ENCODE peak calls at places on chromosomes 16 and 17, in eight cellular contexts. P is endodermal cell, L is lower lobe of right lung, M is upper lobe of right lung, U is Caco-2, I is thoracic aorta, F is foreskin fibroblast, H is breast epithelium. D is an unnamed sample.

GRCh38 chr17:76179496-76180467 is 38.7 kb upstream of the FOXJ1 start:
- DNase-seq in P (no peak), L (no peak), M (no peak), U (no peak), I (no peak), F (peak; percentile 52), H (no peak), D (peak; percentile 31)

GRCh38 chr16:85681255-85681654 is 7.5 kb downstream of the GINS2 start:
- DNase-seq in P (no peak), L (peak; percentile 30), M (no peak), U (no peak), I (no peak), F (no peak), H (no peak), D (no peak)

GRCh38 chr17:63358111-63358839 is 87.8 kb downstream of the CYB561 start:
- DNase-seq in P (no peak), L (no peak), M (no peak), U (no peak), I (no peak), F (peak; percentile 92), H (no peak), D (peak; percentile 47)

GRCh38 chr17:6045621-6046357 is 24.4 kb upstream of the WSCD1 start:
- DNase-seq in P (no peak), L (no peak), M (no peak), U (no peak), I (no peak), F (peak; percentile 24), H (no peak), D (no peak)

GRCh38 chr17:40364121-40364861 is at the start of gene GJD3:
- DNase-seq in P (peak; percentile 85), L (no peak), M (peak; percentile 66), U (peak; percentile 31), I (no peak), F (peak; percentile 43), H (no peak), D (no peak)

GRCh38 chr17:58121925-58122324 is 26.3 kb upstream of the OR4D1 start:
- DNase-seq in P (peak; percentile 75), L (no peak), M (no peak), U (peak; percentile 46), I (no peak), F (peak; percentile 52), H (no peak), D (peak; percentile 43)

GRCh38 chr16:9008335-9009260 is 44.9 kb upstream of the USP7 start:
- DNase-seq in P (peak; percentile 95), L (peak; percentile 83), M (peak; percentile 87), U (peak; percentile 80), I (peak; percentile 5), F (peak; percentile 84), H (peak; percentile 40), D (peak; percentile 55)

GRCh38 chr16:10617662-10618420 is 37.4 kb upstream of the EMP2 start:
- DNase-seq in P (no peak), L (no peak), M (no peak), U (no peak), I (no peak), F (no peak), H (no peak), D (peak; percentile 76)

GRCh38 chr17:33302394-33302793 is 9.3 kb upstream of the ASIC2 start:
- DNase-seq in P (peak; percentile 70), L (no peak), M (no peak), U (no peak), I (no peak), F (no peak), H (no peak), D (no peak)

GRCh38 chr17:55726440-55726839 is 3.8 kb upstream of the TMEM100 start:
- DNase-seq in P (no peak), L (no peak), M (no peak), U (no peak), I (peak; percentile 28), F (peak; percentile 100), H (peak; percentile 25), D (peak; percentile 82)

GRCh38 chr17:67194134-67194533 is 50.9 kb downstream of the HELZ start:
- DNase-seq in P (no peak), L (no peak), M (no peak), U (peak; percentile 69), I (no peak), F (peak; percentile 12), H (no peak), D (no peak)

GRCh38 chr17:57471941-57472368 is 215.6 kb downstream of the MSI2 start:
- DNase-seq in P (peak; percentile 81), L (no peak), M (no peak), U (no peak), I (no peak), F (no peak), H (no peak), D (no peak)

GRCh38 chr17:43578699-43579569 is 32.8 kb upstream of the ETV4 start:
- DNase-seq in P (peak; percentile 78), L (no peak), M (no peak), U (peak; percentile 98), I (no peak), F (peak; percentile 67), H (no peak), D (peak; percentile 46)

GRCh38 chr16:12340151-12340733 is 363.7 kb downstream of the SNX29 start:
- DNase-seq in P (peak; percentile 90), L (no peak), M (no peak), U (peak; percentile 47), I (no peak), F (peak; percentile 77), H (no peak), D (peak; percentile 40)

GRCh38 chr16:79658301-79659001 is 57.9 kb upstream of the MAF start:
- DNase-seq in P (no peak), L (no peak), M (no peak), U (no peak), I (no peak), F (peak; percentile 65), H (peak; percentile 79), D (peak; percentile 98)

GRCh38 chr17:43612515-43612914 is 49.2 kb downstream of the MEOX1 start:
- DNase-seq in P (no peak), L (no peak), M (no peak), U (no peak), I (no peak), F (no peak), H (no peak), D (no peak)

DNA sequence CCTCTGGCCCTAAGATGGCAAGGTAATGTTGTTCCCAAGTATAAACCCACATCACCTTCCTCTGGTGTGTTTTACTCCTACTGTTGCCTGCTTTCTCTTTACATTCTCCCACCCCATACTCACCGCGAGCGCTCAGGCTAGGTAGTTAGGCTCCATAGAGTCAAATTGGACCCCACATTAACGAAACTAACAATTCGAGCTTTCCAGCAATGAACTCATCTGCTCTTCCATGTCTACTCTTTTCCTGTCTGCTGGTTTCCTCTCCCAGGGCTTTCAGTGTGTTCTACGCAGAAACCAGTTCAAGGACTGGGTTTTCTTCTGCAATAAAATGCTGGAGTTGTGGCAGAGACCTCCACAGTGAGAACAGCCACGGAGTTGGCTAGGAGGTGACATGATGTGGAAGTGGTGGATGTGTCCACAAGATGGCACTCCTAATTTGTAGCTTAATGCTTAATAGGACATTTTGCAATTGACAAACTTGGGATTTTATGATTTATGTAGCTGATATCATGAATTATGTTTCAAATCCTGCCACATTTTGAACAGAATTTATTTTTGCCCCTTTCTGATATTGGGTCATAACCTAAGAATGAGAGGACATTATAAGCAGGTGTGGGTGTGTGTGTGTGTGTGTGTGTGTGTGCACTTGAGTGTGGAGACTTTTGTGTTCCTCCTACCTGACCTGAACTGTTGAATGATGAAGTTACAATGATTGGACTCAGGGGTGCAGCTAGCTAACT is 2.2 kb upstream of the UQCRC2 start:
- DNase-seq in P (no peak), L (no peak), M (no peak), U (no peak), I (no peak), F (peak; percentile 60), H (no peak), D (peak; percentile 55)
- TF ChIP-seq CTCF in P (peak; percentile 62), L (peak; percentile 32), M (peak; percentile 49), U (no peak), I (peak; percentile 19), F (peak; percentile 40), H (peak; percentile 12), D (peak; percentile 60)

DNA sequence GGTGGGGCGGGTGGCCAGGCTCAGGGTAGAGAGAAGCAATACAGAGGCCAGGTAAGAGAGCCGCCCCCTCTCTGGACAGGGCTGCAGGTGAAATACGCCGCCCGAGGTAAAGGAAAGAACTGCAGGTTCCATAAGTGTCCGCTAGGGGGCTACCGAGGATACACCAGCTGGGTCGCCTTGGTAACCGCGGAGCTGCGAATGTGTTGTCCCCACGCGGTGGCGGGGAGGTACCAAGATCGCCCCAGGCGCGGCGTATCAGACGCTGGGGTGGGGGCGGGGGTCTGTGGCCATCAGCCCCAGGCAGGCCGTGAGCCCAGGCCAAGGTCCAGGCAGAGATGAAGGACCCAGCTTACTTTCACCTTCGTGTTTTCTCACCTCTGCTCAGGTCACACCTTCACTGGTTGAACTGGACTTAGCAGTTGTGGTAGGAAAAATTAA is 18.4 kb upstream of the ZFP90 start:
- DNase-seq in P (peak; percentile 97), L (peak; percentile 95), M (peak; percentile 92), U (peak; percentile 93), I (peak; percentile 80), F (peak; percentile 85), H (peak; percentile 83), D (peak; percentile 83)
- H3K4me3 ChIP-seq in P (no peak overlapping the region), L (peak overlapping the region; percentile 31), M (peak overlapping the region; percentile 30), U (peak overlapping the region; percentile 6), I (peak overlapping the region; percentile 62), F (peak overlapping the region; percentile 49), H (peak overlapping the region; percentile 45), D (peak overlapping the region; percentile 22)

GRCh38 chr17:31518478-31518877 is 127.0 kb downstream of the RAB11FIP4 start:
- DNase-seq in P (no peak), L (no peak), M (no peak), U (no peak), I (no peak), F (no peak), H (no peak), D (no peak)

GRCh38 chr17:31521632-31522283 is 130.3 kb downstream of the RAB11FIP4 start:
- DNase-seq in P (no peak), L (no peak), M (no peak), U (no peak), I (no peak), F (no peak), H (no peak), D (no peak)

GRCh38 chr17:31515226-31515759 is 123.8 kb downstream of the RAB11FIP4 start:
- DNase-seq in P (no peak), L (no peak), M (no peak), U (no peak), I (no peak), F (no peak), H (no peak), D (peak; percentile 30)

GRCh38 chr17:31513731-31514427 is 122.4 kb downstream of the RAB11FIP4 start:
- DNase-seq in P (no peak), L (no peak), M (no peak), U (no peak), I (no peak), F (no peak), H (no peak), D (no peak)

DNA sequence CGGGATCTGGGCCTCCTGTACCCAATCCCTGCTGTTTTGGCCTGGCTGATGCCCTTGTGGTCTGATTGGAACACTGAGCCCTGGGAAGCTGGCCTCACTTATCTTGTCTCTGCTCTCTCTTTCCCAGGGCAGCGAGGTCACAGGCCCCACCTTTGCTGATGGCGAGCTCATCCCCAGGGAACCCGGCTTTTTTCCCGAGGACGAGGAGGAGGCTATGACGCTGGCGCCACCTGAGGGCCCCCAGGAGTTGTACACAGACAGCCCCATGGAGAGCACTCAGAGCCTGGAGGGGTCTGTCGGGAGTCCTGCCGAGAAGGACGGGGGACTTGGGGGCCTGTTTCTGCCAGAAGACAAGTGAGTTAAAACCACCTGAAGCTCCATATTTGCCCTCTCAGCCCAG is 126.0 kb downstream of the RAB11FIP4 start:
- DNase-seq in P (peak; percentile 91), L (no peak), M (no peak), U (peak; percentile 70), I (no peak), F (peak; percentile 23), H (no peak), D (no peak)
- TF ChIP-seq CTCF in P (peak; percentile 69), L (no peak), M (peak; percentile 14), U (peak; percentile 69), I (no peak), F (peak; percentile 24), H (no peak), D (peak; percentile 34)

GRCh38 chr16:30557397-30557949 is 701 bp downstream of the ZNF764 start:
- DNase-seq in P (no peak), L (no peak), M (no peak), U (no peak), I (no peak), F (peak; percentile 40), H (no peak), D (no peak)
- H3K4me3 ChIP-seq in P (peak overlapping the region; percentile 87), L (peak overlapping the region; percentile 92), M (peak overlapping the region; percentile 91), U (peak overlapping the region; percentile 72), I (peak overlapping the region; percentile 84), F (peak overlapping the region; percentile 74), H (peak overlapping the region; percentile 89), D (peak overlapping the region; percentile 73)

D was measured in epithelial cell of esophagus.